ENCODE peak calls at places on chromosomes 12 and 14, in four cellular contexts. E, I, G and T are unnamed samples.

GRCh38 chr14:105315211-105315721 is 718 bp downstream of the PACS2 start:
- DNase-seq in E (peak), I (no peak), G (peak), T (no peak)

GRCh38 chr14:23694085-23694975 is 58.2 kb downstream of the DHRS2 start:
- DNase-seq in E (no peak), I (peak), G (no peak), T (no peak)

GRCh38 chr14:99595034-99595433 is 9.0 kb downstream of the CCDC85C start:
- DNase-seq in E (peak), I (no peak), G (no peak), T (no peak)

GRCh38 chr12:33876618-33877017 is 145.7 kb upstream of the ALG10 start:
- DNase-seq in E (no peak), I (no peak), G (no peak), T (no peak)

GRCh38 chr14:103101257-103101963 is 6.9 kb downstream of the EXOC3L4 start:
- DNase-seq in E (no peak), I (no peak), G (no peak), T (no peak)

GRCh38 chr12:78636253-78636855 is 228.2 kb upstream of the SYT1 start:
- DNase-seq in E (no peak), I (no peak), G (no peak), T (no peak)

GRCh38 chr12:3137268-3137761 is 60.1 kb downstream of the TSPAN9 start:
- DNase-seq in E (no peak), I (no peak), G (no peak), T (no peak)

GRCh38 chr14:64753999-64754398 is 49.8 kb downstream of the PLEKHG3 start:
- DNase-seq in E (no peak), I (no peak), G (no peak), T (no peak)

GRCh38 chr12:120346681-120347080 is 19.1 kb upstream of the PLA2G1B start:
- DNase-seq in E (no peak), I (no peak), G (no peak), T (no peak)

GRCh38 chr12:132466241-132467188 is 23.4 kb upstream of the FBRSL1 start:
- DNase-seq in E (no peak), I (no peak), G (no peak), T (no peak)

GRCh38 chr12:54413284-54414190 is 5.5 kb downstream of the ITGA5 start:
- DNase-seq in E (peak), I (no peak), G (peak), T (no peak)

GRCh38 chr14:61387076-61387475 is 65.7 kb downstream of the PRKCH start:
- DNase-seq in E (no peak), I (no peak), G (no peak), T (no peak)

GRCh38 chr14:76115010-76115422 is 36.7 kb upstream of the GPATCH2L start:
- DNase-seq in E (no peak), I (no peak), G (no peak), T (no peak)

GRCh38 chr12:103169-103981 is 36.8 kb downstream of the IQSEC3 start:
- DNase-seq in E (peak), I (no peak), G (peak), T (no peak)

GRCh38 chr14:94498215-94498614 is 11.1 kb downstream of the SERPINA12 start:
- DNase-seq in E (no peak), I (no peak), G (no peak), T (no peak)

GRCh38 chr14:89509891-89510290 is 92.9 kb upstream of the FOXN3 start:
- DNase-seq in E (no peak), I (no peak), G (no peak), T (peak)

GRCh38 chr14:85421166-85421877 is 108.6 kb upstream of the FLRT2 start:
- DNase-seq in E (no peak), I (no peak), G (no peak), T (no peak)

GRCh38 chr14:103433902-103434563 is 48.8 kb downstream of the MARK3 start:
- DNase-seq in E (no peak), I (no peak), G (no peak), T (no peak)

GRCh38 chr14:39768579-39768978 is 336.3 kb upstream of the FBXO33 start:
- DNase-seq in E (peak), I (no peak), G (no peak), T (no peak)

GRCh38 chr14:75274899-75275569 is 3.6 kb upstream of the FOS start:
- DNase-seq in E (peak), I (no peak), G (peak), T (no peak)

GRCh38 chr12:1473418-1473817 is 121.0 kb downstream of the FBXL14 start:
- DNase-seq in E (no peak), I (no peak), G (no peak), T (no peak)

GRCh38 chr12:100826323-100826722 is 31.7 kb downstream of the ANO4 start:
- DNase-seq in E (peak), I (no peak), G (peak), T (no peak)